ENCODE peak calls at places on chromosomes 4 and X, in nine cellular contexts. H is WERI-Rb-1, C is thoracic aorta, M is astrocyte of the cerebellum, E is tibial artery, O is fibroblast of pulmonary artery, N is psoas muscle, V is fibroblast of the aortic adventitia, K is endodermal cell. P is an unnamed sample.

GRCh38 chr4:143346208-143346607 is 9.5 kb downstream of the GAB1 start:
- DNase-seq in E (no peak), N (no peak), M (no peak), H (no peak), K (peak), V (no peak), C (no peak), O (no peak), P (no peak)

GRCh38 chr4:83036991-83037390 is 2.0 kb downstream of the COPS4 start:
- DNase-seq in O (no peak), M (no peak), V (no peak), H (no peak), N (no peak), E (no peak), C (no peak), K (no peak), P (no peak)

GRCh38 chr4:106583567-106583966 is 215.0 kb upstream of the GIMD1 start:
- DNase-seq in H (no peak), K (no peak), V (peak), M (peak), N (no peak), E (no peak), O (peak), C (no peak), P (no peak)

GRCh38 chr4:6909113-6909969 is at the start of gene TBC1D14:
- DNase-seq in E (peak), O (peak), N (peak), M (peak), H (peak), V (peak), C (peak), K (peak), P (peak)

GRCh38 chrX:154372612-154373022 is 1.8 kb downstream of the FLNA start:
- DNase-seq in H (no peak), M (no peak), C (no peak), K (no peak), V (no peak), E (no peak), N (no peak), O (no peak), P (peak)

GRCh38 chrX:69083361-69083760 is 81.9 kb downstream of the PJA1 start:
- DNase-seq in M (no peak), V (no peak), C (no peak), N (no peak), O (no peak), E (no peak), H (no peak), K (no peak), P (no peak)

GRCh38 chr4:103498161-103499070 is 221.4 kb downstream of the TACR3 start:
- DNase-seq in N (no peak), C (no peak), H (no peak), K (no peak), O (peak), E (no peak), V (peak), M (peak), P (peak)

GRCh38 chrX:48540015-48540350 is 469 bp downstream of the TBC1D25 start:
- DNase-seq in M (no peak), O (peak), H (no peak), E (no peak), V (peak), K (no peak), C (no peak), N (no peak), P (peak)

GRCh38 chr4:7103031-7103598 is 35.3 kb upstream of the GRPEL1 start:
- DNase-seq in N (peak), K (peak), C (peak), E (peak), V (peak), M (peak), O (peak), H (peak), P (peak)

GRCh38 chr4:125582302-125582701 is 267.5 kb downstream of the FAT4 start:
- DNase-seq in C (no peak), V (no peak), M (no peak), K (no peak), O (peak), H (no peak), E (no peak), N (no peak), P (no peak)

GRCh38 chrX:42176790-42177189 is 253.4 kb upstream of the CASK start:
- DNase-seq in O (no peak), V (no peak), M (no peak), K (peak), C (no peak), N (no peak), H (no peak), E (no peak), P (no peak)

GRCh38 chr4:183855651-183856190 is 49.4 kb upstream of the STOX2 start:
- DNase-seq in M (no peak), C (no peak), O (no peak), N (no peak), H (no peak), V (no peak), E (no peak), K (no peak), P (no peak)

GRCh38 chr4:73864973-73865372 is 4.2 kb upstream of the CXCL1 start:
- DNase-seq in H (no peak), N (no peak), O (no peak), E (no peak), M (no peak), V (peak), C (no peak), K (no peak), P (no peak)

GRCh38 chrX:39397561-39398200 is 596.4 kb downstream of the MID1IP1 start:
- DNase-seq in K (no peak), M (no peak), O (no peak), E (no peak), H (no peak), N (no peak), C (no peak), V (no peak), P (no peak)

GRCh38 chrX:24424948-24425347 is 40.1 kb upstream of the PDK3 start:
- DNase-seq in C (peak), N (peak), K (no peak), H (no peak), V (peak), O (peak), M (no peak), E (peak), P (no peak)

GRCh38 chr4:7029921-7030320 is 13.3 kb upstream of the TADA2B start:
- DNase-seq in M (no peak), H (no peak), K (no peak), N (peak), O (no peak), C (no peak), V (no peak), E (no peak), P (no peak)

GRCh38 chr4:6889736-6890324 is 19.8 kb upstream of the TBC1D14 start:
- DNase-seq in K (no peak), V (no peak), H (no peak), N (no peak), C (no peak), M (no peak), E (no peak), O (no peak), P (no peak)

GRCh38 chrX:53122013-53122412 is 28.1 kb downstream of the KANTR start:
- DNase-seq in N (no peak), E (no peak), K (no peak), M (no peak), V (peak), O (no peak), C (no peak), H (no peak), P (no peak)

GRCh38 chr4:48375651-48376291 is 34.4 kb downstream of the SLAIN2 start:
- DNase-seq in H (no peak), V (peak), C (no peak), N (no peak), E (no peak), M (peak), K (no peak), O (peak), P (no peak)

GRCh38 chrX:15056044-15056443 is 182.8 kb downstream of the MOSPD2 start:
- DNase-seq in K (no peak), E (no peak), V (no peak), M (no peak), O (no peak), H (no peak), C (no peak), N (no peak), P (no peak)

GRCh38 chr4:151418385-151418784 is 9.4 kb downstream of the FHIP1A start:
- DNase-seq in H (no peak), K (no peak), O (peak), C (no peak), V (peak), N (no peak), E (no peak), M (peak), P (no peak)

GRCh38 chr4:80071643-80072606 is 1.1 kb downstream of the ANTXR2 start:
- DNase-seq in C (peak), N (peak), K (peak), M (no peak), V (peak), E (peak), O (peak), H (peak), P (peak)

GRCh38 chr4:10180927-10181744 is 64.5 kb upstream of the WDR1 start:
- DNase-seq in N (no peak), M (no peak), V (peak), C (no peak), H (no peak), E (no peak), K (no peak), O (peak), P (peak)

GRCh38 chr4:104491396-104491821 is 3.3 kb downstream of the CXXC4 start:
- DNase-seq in E (no peak), O (peak), C (no peak), M (no peak), K (peak), V (no peak), N (peak), H (peak), P (peak)

GRCh38 chr4:10259976-10260375 is 143.4 kb upstream of the WDR1 start:
- DNase-seq in M (no peak), C (no peak), H (no peak), N (no peak), V (no peak), E (no peak), K (no peak), O (no peak), P (no peak)

GRCh38 chr4:124025423-124025822 is 628.8 kb downstream of the SPRY1 start:
- DNase-seq in K (no peak), C (no peak), V (no peak), H (no peak), O (no peak), N (no peak), M (no peak), E (no peak), P (no peak)

GRCh38 chr4:115201042-115201330 is 87.6 kb upstream of the NDST4 start:
- DNase-seq in V (no peak), K (peak), O (no peak), H (no peak), E (no peak), N (no peak), C (no peak), M (no peak), P (no peak)

GRCh38 chr4:30919458-30919857 is 199.3 kb downstream of the PCDH7 start:
- DNase-seq in C (no peak), K (no peak), M (no peak), O (no peak), V (no peak), N (no peak), H (no peak), E (no peak), P (no peak)

GRCh38 chrX:9897761-9898161 is 69.4 kb upstream of the CLDN34 start:
- DNase-seq in V (peak), C (no peak), O (peak), M (peak), N (no peak), K (no peak), H (no peak), E (no peak), P (no peak)

GRCh38 chr4:99062120-99062519 is 26.5 kb downstream of the ADH5 start:
- DNase-seq in V (no peak), H (no peak), N (no peak), C (no peak), E (no peak), O (no peak), M (no peak), K (no peak), P (no peak)

GRCh38 chrX:134821370-134821769 is 163.1 kb upstream of the PLAC1 start:
- DNase-seq in O (peak), N (no peak), E (no peak), K (peak), M (no peak), C (no peak), V (peak), H (peak), P (no peak)

GRCh38 chr4:7803371-7803770 is 136.3 kb downstream of the AFAP1 start:
- DNase-seq in E (peak), M (no peak), N (no peak), K (no peak), V (no peak), H (no peak), O (no peak), C (no peak), P (no peak)

GRCh38 chrX:43958529-43958928 is 14.7 kb downstream of the NDP start:
- DNase-seq in H (peak), V (peak), C (no peak), M (peak), K (peak), E (no peak), N (no peak), O (peak), P (peak)
- TF ChIP-seq CTCF in H (peak), V (peak), C (peak), M (peak), K (peak), E (peak), N (peak), O (peak), P (peak)

GRCh38 chr4:89561051-89561450 is 253.5 kb upstream of the GPRIN3 start:
- DNase-seq in E (no peak), C (no peak), O (no peak), V (no peak), K (no peak), N (no peak), M (no peak), H (no peak), P (no peak)

GRCh38 chr4:89563431-89563830 is 255.8 kb upstream of the GPRIN3 start:
- DNase-seq in H (no peak), N (no peak), K (no peak), V (no peak), E (no peak), M (no peak), C (no peak), O (peak), P (no peak)

GRCh38 chr4:89556596-89557305 is 249.2 kb upstream of the GPRIN3 start:
- DNase-seq in H (no peak), O (peak), K (no peak), M (no peak), E (no peak), V (no peak), N (no peak), C (no peak), P (no peak)

GRCh38 chr4:89562715-89563114 is 255.1 kb upstream of the GPRIN3 start:
- DNase-seq in C (no peak), K (no peak), O (peak), N (no peak), V (no peak), E (no peak), H (no peak), M (no peak), P (no peak)

GRCh38 chr4:89558147-89558546 is 250.5 kb upstream of the GPRIN3 start:
- DNase-seq in C (no peak), N (no peak), E (no peak), V (no peak), O (no peak), M (no peak), H (no peak), K (peak), P (no peak)
- TF ChIP-seq CTCF in C (no peak), N (no peak), E (no peak), V (peak), O (peak), M (peak), H (peak), K (peak), P (no peak)

DNA sequence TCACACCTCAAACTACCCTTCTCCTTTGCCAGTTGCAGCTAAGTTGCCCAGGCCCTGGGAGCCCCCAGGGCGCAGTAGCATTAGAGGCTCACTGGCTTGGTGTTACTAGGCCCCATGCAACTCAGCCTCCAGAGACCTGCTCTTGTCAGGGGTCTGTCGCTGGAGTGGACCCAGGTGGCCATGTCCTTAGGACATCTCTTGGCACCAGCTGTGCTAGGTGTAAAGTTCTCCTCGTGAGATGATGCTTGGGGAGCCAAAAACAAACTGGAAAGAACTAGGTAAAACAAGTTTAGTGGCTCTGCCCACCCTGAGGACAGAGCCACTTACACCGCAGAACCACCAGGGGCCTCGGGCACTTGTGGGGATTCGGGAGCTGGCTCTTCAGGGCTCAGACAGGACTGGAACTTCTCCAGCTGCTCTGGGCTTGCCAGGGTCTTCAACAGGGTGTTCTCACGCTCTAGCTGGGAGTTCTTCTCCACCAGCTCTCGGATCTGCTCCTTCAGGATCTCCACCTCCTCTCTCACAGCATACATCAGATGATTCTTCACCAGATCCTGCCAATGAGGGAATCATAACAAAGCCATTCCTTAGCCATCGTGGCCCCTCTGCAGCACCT is 61.3 kb downstream of the TSC22D3 start:
- DNase-seq in C (no peak), M (no peak), N (peak), O (peak), V (no peak), E (peak), H (no peak), K (peak), P (no peak)
- TF ChIP-seq CTCF in C (peak), M (peak), N (peak), O (peak), V (peak), E (peak), H (no peak), K (peak), P (no peak)

GRCh38 chr4:94171616-94172015 is 36.0 kb upstream of the SMARCAD1 start:
- DNase-seq in N (no peak), O (peak), H (no peak), M (no peak), K (no peak), C (no peak), V (no peak), E (no peak), P (no peak)
- TF ChIP-seq CTCF in N (no peak), O (peak), H (peak), M (peak), K (peak), C (peak), V (peak), E (no peak), P (no peak)

DNA sequence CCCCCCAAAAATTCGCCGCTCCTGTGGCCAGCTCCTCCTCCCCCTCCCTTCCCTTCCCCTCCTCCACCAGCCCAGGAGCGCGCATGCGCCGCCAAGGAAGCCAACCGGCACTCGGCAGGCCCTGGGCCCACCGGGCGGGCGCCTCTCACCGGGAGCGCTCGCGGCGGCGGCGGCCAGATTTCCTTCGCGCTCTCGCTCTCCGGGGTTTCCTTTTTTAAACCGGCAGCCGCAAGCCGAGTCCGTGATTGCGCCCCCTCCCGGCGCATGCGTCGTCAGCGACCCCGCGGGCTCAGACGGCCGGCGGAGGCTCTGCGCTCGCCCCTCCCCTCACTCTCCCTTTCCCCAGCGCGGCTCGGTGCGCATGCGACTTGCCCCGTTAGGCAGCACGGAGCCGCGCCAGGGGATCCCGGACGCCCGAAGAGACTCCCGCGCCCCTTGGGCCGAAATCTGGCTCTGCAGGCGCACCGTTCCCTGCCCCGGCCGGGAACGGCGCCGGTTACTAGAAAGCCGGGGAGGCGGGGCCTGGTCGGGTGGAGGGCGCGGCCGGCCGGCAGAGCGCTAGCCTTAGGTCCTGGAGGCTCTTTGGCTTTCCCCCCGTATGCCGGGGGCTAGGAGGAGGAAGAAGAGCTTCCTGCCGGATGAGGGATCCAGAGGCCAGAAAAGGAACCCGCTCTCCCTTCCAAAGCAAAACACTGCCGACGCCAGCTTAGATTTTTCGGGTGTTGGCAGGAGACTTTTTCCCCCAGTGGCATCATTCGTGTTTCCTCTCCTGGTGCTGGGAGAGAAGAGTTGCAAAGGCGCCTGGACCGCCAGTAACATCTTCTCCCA is at the start of gene CLOCK:
- DNase-seq in H (peak), V (peak), K (peak), N (peak), E (peak), C (peak), M (peak), O (peak), P (peak)
- TF ChIP-seq CTCF in H (peak), V (peak), K (peak), N (peak), E (peak), C (peak), M (peak), O (peak), P (peak)

DNA sequence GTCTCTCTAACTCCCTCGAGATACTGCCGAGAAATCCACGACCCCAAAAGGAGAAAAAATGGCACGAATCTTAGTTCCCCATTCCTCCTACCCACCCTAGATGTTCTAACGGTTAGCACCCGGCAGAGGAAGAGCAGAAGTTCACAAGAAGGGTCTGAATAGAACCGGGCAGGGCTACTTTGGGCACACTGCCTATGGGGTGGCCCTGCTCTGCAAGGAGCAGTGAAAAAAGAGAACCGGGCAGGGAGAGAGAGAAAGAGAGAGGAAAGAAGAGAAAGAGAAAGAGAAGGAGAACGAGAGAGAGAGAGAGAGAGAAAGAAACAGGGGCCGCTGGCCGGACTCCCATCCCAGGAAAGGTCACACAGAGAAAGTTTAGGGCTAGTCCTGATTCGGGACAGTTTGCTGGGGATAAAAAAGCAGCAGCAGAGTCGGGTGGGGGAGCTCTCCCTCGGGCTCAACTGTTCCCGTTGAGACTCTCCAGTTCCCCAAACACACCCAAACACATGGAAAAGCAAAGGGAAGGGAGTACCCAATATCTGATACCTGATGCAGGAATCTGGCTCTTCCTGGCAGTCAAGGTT is 468 bp downstream of the GLA start:
- DNase-seq in E (no peak), H (no peak), K (peak), O (no peak), N (no peak), M (no peak), C (no peak), V (no peak), P (no peak)
- TF ChIP-seq CTCF in E (no peak), H (no peak), K (no peak), O (no peak), N (no peak), M (no peak), C (no peak), V (no peak), P (no peak)